ENCODE peak calls at places on chromosomes 6 and 20, in eight cellular contexts. One of them, this sample, is unnamed.

GRCh38 chr6:169752074-169752623 is 727 bp downstream of the ERMARD start:
- DNase-seq in fibroblast of pulmonary artery: no peak
- DNase-seq in left colon: no peak
- DNase-seq in hepatic stellate cell: no peak
- DNase-seq in mesothelial cell of epicardium: no peak
- DNase-seq in NCI-H82: peak; percentile 32
- DNase-seq in EL: peak; percentile 14
- DNase-seq in HFFc6: no peak
- DNase-seq in this sample: no peak

GRCh38 chr6:43009124-43009523 is 4.6 kb downstream of the MEA1 start:
- DNase-seq in mesothelial cell of epicardium: no peak
- DNase-seq in EL: peak; percentile 32
- DNase-seq in NCI-H82: peak; percentile 72
- DNase-seq in HFFc6: peak; percentile 31
- DNase-seq in left colon: no peak
- DNase-seq in fibroblast of pulmonary artery: peak; percentile 59
- DNase-seq in hepatic stellate cell: peak; percentile 63
- DNase-seq in this sample: no peak

GRCh38 chr20:9594284-9594875 is 80.0 kb downstream of the LAMP5 start:
- DNase-seq in EL: no peak
- DNase-seq in NCI-H82: no peak
- DNase-seq in fibroblast of pulmonary artery: no peak
- DNase-seq in hepatic stellate cell: no peak
- DNase-seq in left colon: no peak
- DNase-seq in HFFc6: no peak
- DNase-seq in mesothelial cell of epicardium: no peak
- DNase-seq in this sample: no peak

GRCh38 chr20:47220161-47220582 is 136.3 kb downstream of the ZMYND8 start:
- DNase-seq in hepatic stellate cell: peak; percentile 41
- DNase-seq in left colon: no peak
- DNase-seq in mesothelial cell of epicardium: no peak
- DNase-seq in HFFc6: peak; percentile 22
- DNase-seq in fibroblast of pulmonary artery: peak; percentile 55
- DNase-seq in NCI-H82: peak; percentile 72
- DNase-seq in EL: peak; percentile 38
- DNase-seq in this sample: peak; percentile 27

GRCh38 chr6:112231609-112232060 is 22.7 kb downstream of the LAMA4 start:
- DNase-seq in EL: peak; percentile 44
- DNase-seq in NCI-H82: peak; percentile 23
- DNase-seq in left colon: no peak
- DNase-seq in hepatic stellate cell: no peak
- DNase-seq in mesothelial cell of epicardium: no peak
- DNase-seq in HFFc6: no peak
- DNase-seq in fibroblast of pulmonary artery: peak; percentile 59
- DNase-seq in this sample: no peak

GRCh38 chr20:52852695-52853094 is 119.5 kb upstream of the TSHZ2 start:
- DNase-seq in HFFc6: no peak
- DNase-seq in NCI-H82: no peak
- DNase-seq in mesothelial cell of epicardium: no peak
- DNase-seq in fibroblast of pulmonary artery: no peak
- DNase-seq in EL: no peak
- DNase-seq in hepatic stellate cell: no peak
- DNase-seq in left colon: no peak
- DNase-seq in this sample: no peak

GRCh38 chr20:49490689-49491088 is 8.2 kb upstream of the KCNB1 start:
- DNase-seq in hepatic stellate cell: no peak
- DNase-seq in EL: no peak
- DNase-seq in HFFc6: no peak
- DNase-seq in mesothelial cell of epicardium: no peak
- DNase-seq in fibroblast of pulmonary artery: no peak
- DNase-seq in left colon: no peak
- DNase-seq in NCI-H82: no peak
- DNase-seq in this sample: no peak

GRCh38 chr20:51639206-51639832 is 96.8 kb upstream of the NFATC2 start:
- DNase-seq in NCI-H82: peak; percentile 82
- DNase-seq in left colon: peak; percentile 38
- DNase-seq in fibroblast of pulmonary artery: peak; percentile 81
- DNase-seq in hepatic stellate cell: peak; percentile 54
- DNase-seq in mesothelial cell of epicardium: peak; percentile 37
- DNase-seq in HFFc6: peak; percentile 36
- DNase-seq in EL: peak; percentile 66
- DNase-seq in this sample: peak; percentile 33

GRCh38 chr6:26596579-26597388 is at the start of gene ABT1:
- DNase-seq in NCI-H82: peak; percentile 99
- DNase-seq in hepatic stellate cell: peak; percentile 96
- DNase-seq in fibroblast of pulmonary artery: peak; percentile 99
- DNase-seq in EL: peak; percentile 99
- DNase-seq in mesothelial cell of epicardium: peak; percentile 93
- DNase-seq in HFFc6: peak; percentile 99
- DNase-seq in left colon: peak; percentile 98
- DNase-seq in this sample: peak; percentile 91

GRCh38 chr6:113184736-113185135 is 672.4 kb upstream of the MARCKS start:
- DNase-seq in mesothelial cell of epicardium: no peak
- DNase-seq in hepatic stellate cell: no peak
- DNase-seq in left colon: no peak
- DNase-seq in EL: peak; percentile 36
- DNase-seq in HFFc6: no peak
- DNase-seq in fibroblast of pulmonary artery: peak; percentile 29
- DNase-seq in NCI-H82: peak; percentile 84
- DNase-seq in this sample: no peak

GRCh38 chr6:147870745-147871144 is 362.3 kb downstream of the SAMD5 start:
- DNase-seq in EL: no peak
- DNase-seq in hepatic stellate cell: no peak
- DNase-seq in left colon: no peak
- DNase-seq in fibroblast of pulmonary artery: no peak
- DNase-seq in HFFc6: no peak
- DNase-seq in NCI-H82: no peak
- DNase-seq in mesothelial cell of epicardium: no peak
- DNase-seq in this sample: no peak

GRCh38 chr6:162118706-162119105 is 608.9 kb downstream of the PRKN start:
- DNase-seq in mesothelial cell of epicardium: no peak
- DNase-seq in HFFc6: no peak
- DNase-seq in EL: no peak
- DNase-seq in hepatic stellate cell: no peak
- DNase-seq in fibroblast of pulmonary artery: no peak
- DNase-seq in left colon: no peak
- DNase-seq in NCI-H82: no peak
- DNase-seq in this sample: no peak

GRCh38 chr6:92710048-92710447 is 709.3 kb downstream of the EPHA7 start:
- DNase-seq in hepatic stellate cell: no peak
- DNase-seq in fibroblast of pulmonary artery: no peak
- DNase-seq in NCI-H82: no peak
- DNase-seq in EL: no peak
- DNase-seq in left colon: no peak
- DNase-seq in mesothelial cell of epicardium: no peak
- DNase-seq in HFFc6: no peak
- DNase-seq in this sample: no peak

GRCh38 chr20:31819083-31819784 is at the start of gene MYLK2:
- DNase-seq in EL: no peak
- DNase-seq in fibroblast of pulmonary artery: no peak
- DNase-seq in mesothelial cell of epicardium: no peak
- DNase-seq in hepatic stellate cell: no peak
- DNase-seq in HFFc6: no peak
- DNase-seq in NCI-H82: peak; percentile 68
- DNase-seq in left colon: no peak
- DNase-seq in this sample: no peak

GRCh38 chr6:7050911-7051779 is 56.6 kb upstream of the RREB1 start:
- DNase-seq in EL: peak; percentile 20
- DNase-seq in NCI-H82: peak; percentile 63
- DNase-seq in mesothelial cell of epicardium: no peak
- DNase-seq in fibroblast of pulmonary artery: peak; percentile 49
- DNase-seq in left colon: peak; percentile 90
- DNase-seq in HFFc6: peak; percentile 74
- DNase-seq in hepatic stellate cell: peak; percentile 44
- DNase-seq in this sample: no peak

This sample was measured in activated B cell treated with CpG ODN at 0.5 μM for 24 hours.